ENCODE peak calls at places on chromosomes 3 and 15, in ten cellular contexts. R is lower leg skin; D is iPS-NIHi11; N is NCI-H460; K is amygdala; V is activated T-helper 1 cell treated with anti-CD3 and anti-CD28 coated beads, Interleukin-2, amount 50 U/mL, for 16 hours; E is stimulated activated CD4-positive, alpha-beta T cell treated with anti-CD3 and anti-CD28 coated beads, Interleukin-4, amount 100 ng/mL, for 1 hour; C is right lobe of liver; T is AG04450; M is hepatic stellate cell. G is an unnamed sample.

GRCh38 chr3:152053876-152054275 is 180.4 kb downstream of the SUCNR1 start:
- DNase-seq in T (no peak), M (no peak), K (no peak), C (no peak), R (no peak), V (no peak), D (no peak), E (no peak), N (no peak), G (no peak)

GRCh38 chr15:88736204-88736603 is 67.0 kb upstream of the ACAN start:
- DNase-seq in R (no peak), K (no peak), C (no peak), M (no peak), N (no peak), E (no peak), T (no peak), V (no peak), D (no peak), G (no peak)

GRCh38 chr15:64122444-64122843 is 26.7 kb downstream of the SNX1 start:
- DNase-seq in V (no peak), R (no peak), D (no peak), M (no peak), C (no peak), K (no peak), N (no peak), E (no peak), T (no peak), G (no peak)

GRCh38 chr3:123036352-123037014 is 8.9 kb upstream of the SEMA5B start:
- DNase-seq in V (no peak), N (no peak), K (no peak), T (peak), E (no peak), C (no peak), D (no peak), R (no peak), M (no peak), G (no peak)

GRCh38 chr15:74396445-74397238 is 29.2 kb upstream of the CYP11A1 start:
- DNase-seq in C (no peak), T (no peak), R (no peak), N (no peak), E (peak), K (no peak), M (peak), V (no peak), D (no peak), G (no peak)

GRCh38 chr3:176867681-176868663 is 329.3 kb downstream of the TBL1XR1 start:
- DNase-seq in R (peak), M (no peak), C (no peak), T (no peak), N (no peak), K (no peak), E (no peak), V (no peak), D (no peak), G (peak)

GRCh38 chr3:45179163-45179562 is 33.0 kb upstream of the CDCP1 start:
- DNase-seq in N (no peak), V (no peak), R (peak), T (no peak), K (no peak), M (no peak), C (no peak), D (no peak), E (no peak), G (no peak)

GRCh38 chr3:127889976-127890650 is 24.9 kb upstream of the KBTBD12 start:
- DNase-seq in K (no peak), E (no peak), D (no peak), V (no peak), C (no peak), M (no peak), T (no peak), R (no peak), N (no peak), G (no peak)

GRCh38 chr3:15439476-15439875 is 12.1 kb downstream of the EAF1 start:
- DNase-seq in N (no peak), M (no peak), D (no peak), E (no peak), V (no peak), K (no peak), C (no peak), T (no peak), R (no peak), G (no peak)

GRCh38 chr3:29789686-29790085 is 508.8 kb downstream of the RBMS3 start:
- DNase-seq in N (no peak), D (no peak), C (no peak), E (no peak), R (no peak), V (no peak), T (no peak), M (no peak), K (no peak), G (no peak)

GRCh38 chr3:189806171-189806951 is 175.2 kb downstream of the TP63 start:
- DNase-seq in T (no peak), E (no peak), K (no peak), N (no peak), C (no peak), M (no peak), D (peak), R (no peak), V (no peak), G (no peak)